ENCODE peak calls at places on chromosomes 6 and 20, in eight cellular contexts. D is upper lobe of left lung; J is dermis blood vessel endothelial cell; E is iPS-NIHi11; V is stimulated activated CD4-positive, alpha-beta T cell treated with anti-CD3 and anti-CD28 coated beads, Interleukin-1b, Interleukin-23, amount 100 ng/mL, for 4 hours; Y is cardiac muscle cell; T is stimulated activated naive CD8-positive, alpha-beta T cell treated with anti-CD3 and anti-CD28 coated beads, Interleukin-15, amount 100 ng/mL, for 72 hours; F is NCI-H1417. W is an unnamed sample.

GRCh38 chr20:44810391-44811149 is at the start of gene RIMS4:
- DNase-seq in D (peak; percentile 81), J (peak; percentile 27), E (peak; percentile 88), V (peak; percentile 7), Y (peak; percentile 11), T (no peak), F (peak; percentile 82), W (peak; percentile 12)

GRCh38 chr20:43446361-43446879 is 11.3 kb upstream of the SRSF6 start:
- DNase-seq in D (no peak), J (peak; percentile 54), E (no peak), V (no peak), Y (no peak), T (no peak), F (no peak), W (no peak)

GRCh38 chr6:16136536-16137450 is 7.9 kb downstream of the MYLIP start:
- DNase-seq in D (no peak), J (peak; percentile 48), E (no peak), V (peak; percentile 17), Y (peak; percentile 70), T (peak; percentile 60), F (no peak), W (peak; percentile 16)

GRCh38 chr20:64106435-64106961 is 867 bp downstream of the NPBWR2 start:
- DNase-seq in D (no peak), J (no peak), E (no peak), V (no peak), Y (no peak), T (peak; percentile 7), F (no peak), W (no peak)

GRCh38 chr6:158639056-158639455 is 5.5 kb downstream of the DYNLT1 start:
- DNase-seq in D (no peak), J (no peak), E (no peak), V (no peak), Y (no peak), T (peak; percentile 6), F (no peak), W (no peak)

GRCh38 chr20:49157146-49157545 is 31.0 kb downstream of the STAU1 start:
- DNase-seq in D (no peak), J (no peak), E (no peak), V (no peak), Y (no peak), T (no peak), F (no peak), W (no peak)

GRCh38 chr6:114007451-114007953 is 36.6 kb upstream of the HDAC2 start:
- DNase-seq in D (no peak), J (peak; percentile 4), E (no peak), V (no peak), Y (no peak), T (peak; percentile 13), F (no peak), W (peak; percentile 17)

GRCh38 chr6:108556864-108557493 is 3.7 kb upstream of the FOXO3 start:
- DNase-seq in D (no peak), J (no peak), E (no peak), V (no peak), Y (no peak), T (no peak), F (peak; percentile 81), W (no peak)

GRCh38 chr6:152981989-152982767 is 663 bp downstream of the FBXO5 start:
- DNase-seq in D (peak; percentile 89), J (no peak), E (peak; percentile 15), V (no peak), Y (no peak), T (peak; percentile 37), F (peak; percentile 78), W (no peak)

GRCh38 chr6:118663993-118664985 is 12.9 kb upstream of the CEP85L start:
- DNase-seq in D (no peak), J (no peak), E (no peak), V (no peak), Y (no peak), T (no peak), F (no peak), W (no peak)

GRCh38 chr6:124255296-124255695 is 451.6 kb downstream of the NKAIN2 start:
- DNase-seq in D (no peak), J (no peak), E (no peak), V (no peak), Y (no peak), T (no peak), F (no peak), W (no peak)

GRCh38 chr6:47680724-47681123 is 17.7 kb upstream of the ADGRF4 start:
- DNase-seq in D (no peak), J (no peak), E (no peak), V (no peak), Y (no peak), T (no peak), F (no peak), W (no peak)

GRCh38 chr6:115838763-115839401 is 221.8 kb downstream of the FRK start:
- DNase-seq in D (no peak), J (peak; percentile 21), E (peak; percentile 62), V (no peak), Y (peak; percentile 35), T (no peak), F (no peak), W (no peak)

GRCh38 chr6:45543298-45544235 is 165.8 kb upstream of the SUPT3H start:
- DNase-seq in D (no peak), J (no peak), E (no peak), V (no peak), Y (peak; percentile 56), T (no peak), F (no peak), W (no peak)

GRCh38 chr6:81484251-81484650 is 268.2 kb downstream of the TENT5A start:
- DNase-seq in D (no peak), J (no peak), E (no peak), V (no peak), Y (no peak), T (no peak), F (no peak), W (no peak)

GRCh38 chr6:142746524-142746923 is 198.5 kb downstream of the HIVEP2 start:
- DNase-seq in D (no peak), J (peak; percentile 66), E (peak; percentile 60), V (peak; percentile 11), Y (peak; percentile 50), T (peak; percentile 31), F (no peak), W (no peak)